ENCODE peak calls at places on chromosomes 3 and 15, in nine cellular contexts. One of them, this sample, is unnamed.

GRCh38 chr3:46660543-46661523 is 32.6 kb downstream of the ALS2CL start:
- DNase-seq in cardiac fibroblast: no peak
- DNase-seq in fibroblast of mammary gland: no peak
- DNase-seq in IMR-90: no peak
- DNase-seq in esophagus muscularis mucosa: peak; percentile 89
- DNase-seq in ovary: no peak
- DNase-seq in cardiac muscle cell: no peak
- DNase-seq in heart left ventricle: peak; percentile 73
- DNase-seq in Peyer's patch: peak; percentile 2
- DNase-seq in this sample: no peak

GRCh38 chr15:77500986-77501385 is 80.3 kb downstream of the HMG20A start:
- DNase-seq in cardiac muscle cell: peak; percentile 53
- DNase-seq in heart left ventricle: no peak
- DNase-seq in fibroblast of mammary gland: peak; percentile 74
- DNase-seq in Peyer's patch: no peak
- DNase-seq in cardiac fibroblast: peak; percentile 78
- DNase-seq in IMR-90: peak; percentile 77
- DNase-seq in ovary: no peak
- DNase-seq in esophagus muscularis mucosa: no peak
- DNase-seq in this sample: no peak

GRCh38 chr3:45547764-45548683 is 46.5 kb upstream of the LIMD1 start:
- DNase-seq in esophagus muscularis mucosa: no peak
- DNase-seq in IMR-90: no peak
- DNase-seq in cardiac fibroblast: peak; percentile 33
- DNase-seq in Peyer's patch: no peak
- DNase-seq in ovary: no peak
- DNase-seq in cardiac muscle cell: peak; percentile 47
- DNase-seq in fibroblast of mammary gland: peak; percentile 96
- DNase-seq in heart left ventricle: peak; percentile 70
- DNase-seq in this sample: no peak

GRCh38 chr3:86794336-86795065 is 196.4 kb downstream of the VGLL3 start:
- DNase-seq in Peyer's patch: no peak
- DNase-seq in IMR-90: peak; percentile 59
- DNase-seq in esophagus muscularis mucosa: no peak
- DNase-seq in ovary: no peak
- DNase-seq in cardiac fibroblast: peak; percentile 63
- DNase-seq in heart left ventricle: no peak
- DNase-seq in cardiac muscle cell: peak; percentile 48
- DNase-seq in fibroblast of mammary gland: peak; percentile 40
- DNase-seq in this sample: no peak

GRCh38 chr3:120364101-120364500 is 14.9 kb upstream of the LRRC58 start:
- DNase-seq in heart left ventricle: no peak
- DNase-seq in cardiac muscle cell: no peak
- DNase-seq in IMR-90: no peak
- DNase-seq in esophagus muscularis mucosa: no peak
- DNase-seq in cardiac fibroblast: no peak
- DNase-seq in ovary: no peak
- DNase-seq in Peyer's patch: no peak
- DNase-seq in fibroblast of mammary gland: no peak
- DNase-seq in this sample: no peak

GRCh38 chr3:149620291-149621020 is 37.4 kb downstream of the WWTR1 start:
- DNase-seq in IMR-90: peak; percentile 87
- DNase-seq in ovary: no peak
- DNase-seq in heart left ventricle: no peak
- DNase-seq in esophagus muscularis mucosa: no peak
- DNase-seq in cardiac muscle cell: peak; percentile 68
- DNase-seq in cardiac fibroblast: peak; percentile 83
- DNase-seq in Peyer's patch: no peak
- DNase-seq in fibroblast of mammary gland: peak; percentile 69
- DNase-seq in this sample: no peak

GRCh38 chr3:72903004-72903403 is 15.2 kb downstream of the GXYLT2 start:
- DNase-seq in cardiac fibroblast: peak; percentile 96
- DNase-seq in fibroblast of mammary gland: peak; percentile 88
- DNase-seq in ovary: no peak
- DNase-seq in Peyer's patch: no peak
- DNase-seq in heart left ventricle: no peak
- DNase-seq in cardiac muscle cell: peak; percentile 67
- DNase-seq in IMR-90: peak; percentile 93
- DNase-seq in esophagus muscularis mucosa: no peak
- DNase-seq in this sample: no peak

GRCh38 chr15:72227192-72227586 is 3.8 kb downstream of the PKM start:
- DNase-seq in cardiac fibroblast: peak; percentile 93
- DNase-seq in ovary: no peak
- DNase-seq in fibroblast of mammary gland: peak; percentile 92
- DNase-seq in cardiac muscle cell: peak; percentile 85
- DNase-seq in IMR-90: peak; percentile 91
- DNase-seq in Peyer's patch: no peak
- DNase-seq in esophagus muscularis mucosa: no peak
- DNase-seq in heart left ventricle: no peak
- DNase-seq in this sample: peak; percentile 59

GRCh38 chr15:96888764-96889163 is 558.3 kb downstream of the NR2F2 start:
- DNase-seq in esophagus muscularis mucosa: no peak
- DNase-seq in fibroblast of mammary gland: no peak
- DNase-seq in cardiac muscle cell: no peak
- DNase-seq in cardiac fibroblast: peak; percentile 40
- DNase-seq in Peyer's patch: no peak
- DNase-seq in IMR-90: no peak
- DNase-seq in heart left ventricle: no peak
- DNase-seq in ovary: no peak
- DNase-seq in this sample: no peak

GRCh38 chr15:36961956-36962355 is 138.4 kb downstream of the MEIS2 start:
- DNase-seq in esophagus muscularis mucosa: no peak
- DNase-seq in cardiac muscle cell: no peak
- DNase-seq in heart left ventricle: no peak
- DNase-seq in ovary: no peak
- DNase-seq in IMR-90: no peak
- DNase-seq in cardiac fibroblast: peak; percentile 27
- DNase-seq in Peyer's patch: no peak
- DNase-seq in fibroblast of mammary gland: no peak
- DNase-seq in this sample: no peak

GRCh38 chr3:30719536-30719935 is 113.1 kb downstream of the TGFBR2 start:
- DNase-seq in ovary: no peak
- DNase-seq in IMR-90: no peak
- DNase-seq in heart left ventricle: no peak
- DNase-seq in esophagus muscularis mucosa: no peak
- DNase-seq in cardiac fibroblast: no peak
- DNase-seq in Peyer's patch: no peak
- DNase-seq in cardiac muscle cell: no peak
- DNase-seq in fibroblast of mammary gland: no peak
- DNase-seq in this sample: no peak

GRCh38 chr3:23099677-23100076 is 103.5 kb upstream of the UBE2E2 start:
- DNase-seq in IMR-90: no peak
- DNase-seq in ovary: no peak
- DNase-seq in esophagus muscularis mucosa: no peak
- DNase-seq in heart left ventricle: no peak
- DNase-seq in cardiac fibroblast: no peak
- DNase-seq in Peyer's patch: no peak
- DNase-seq in cardiac muscle cell: no peak
- DNase-seq in fibroblast of mammary gland: no peak
- DNase-seq in this sample: no peak

GRCh38 chr3:179323197-179323901 is 518 bp downstream of the ZNF639 start:
- DNase-seq in Peyer's patch: peak; percentile 60
- DNase-seq in cardiac fibroblast: peak; percentile 83
- DNase-seq in ovary: peak; percentile 75
- DNase-seq in heart left ventricle: peak; percentile 85
- DNase-seq in IMR-90: peak; percentile 70
- DNase-seq in esophagus muscularis mucosa: no peak
- DNase-seq in cardiac muscle cell: peak; percentile 86
- DNase-seq in fibroblast of mammary gland: peak; percentile 81
- DNase-seq in this sample: peak; percentile 80

GRCh38 chr3:62261800-62262199 is 111.5 kb downstream of the FEZF2 start:
- DNase-seq in ovary: no peak
- DNase-seq in esophagus muscularis mucosa: no peak
- DNase-seq in IMR-90: no peak
- DNase-seq in heart left ventricle: no peak
- DNase-seq in cardiac muscle cell: no peak
- DNase-seq in Peyer's patch: no peak
- DNase-seq in cardiac fibroblast: no peak
- DNase-seq in fibroblast of mammary gland: no peak
- DNase-seq in this sample: no peak

GRCh38 chr15:95278532-95279265 is 1047.3 kb downstream of the MCTP2 start:
- DNase-seq in heart left ventricle: no peak
- DNase-seq in esophagus muscularis mucosa: no peak
- DNase-seq in fibroblast of mammary gland: no peak
- DNase-seq in Peyer's patch: no peak
- DNase-seq in cardiac muscle cell: no peak
- DNase-seq in IMR-90: peak; percentile 35
- DNase-seq in ovary: no peak
- DNase-seq in cardiac fibroblast: no peak
- DNase-seq in this sample: no peak

GRCh38 chr3:108221403-108221802 is 821 bp downstream of the IFT57 start:
- DNase-seq in Peyer's patch: no peak
- DNase-seq in cardiac muscle cell: peak; percentile 2
- DNase-seq in heart left ventricle: no peak
- DNase-seq in fibroblast of mammary gland: peak; percentile 4
- DNase-seq in IMR-90: no peak
- DNase-seq in esophagus muscularis mucosa: no peak
- DNase-seq in ovary: no peak
- DNase-seq in cardiac fibroblast: no peak
- DNase-seq in this sample: no peak

GRCh38 chr3:164864454-164864853 is 213.8 kb downstream of the SI start:
- DNase-seq in heart left ventricle: no peak
- DNase-seq in fibroblast of mammary gland: no peak
- DNase-seq in cardiac muscle cell: no peak
- DNase-seq in IMR-90: no peak
- DNase-seq in Peyer's patch: no peak
- DNase-seq in ovary: no peak
- DNase-seq in esophagus muscularis mucosa: no peak
- DNase-seq in cardiac fibroblast: no peak
- DNase-seq in this sample: no peak

GRCh38 chr15:59594493-59594942 is 17.1 kb upstream of the GCNT3 start:
- DNase-seq in esophagus muscularis mucosa: no peak
- DNase-seq in cardiac muscle cell: peak; percentile 68
- DNase-seq in Peyer's patch: no peak
- DNase-seq in fibroblast of mammary gland: peak; percentile 72
- DNase-seq in heart left ventricle: no peak
- DNase-seq in cardiac fibroblast: peak; percentile 89
- DNase-seq in ovary: peak; percentile 19
- DNase-seq in IMR-90: peak; percentile 86
- DNase-seq in this sample: no peak

GRCh38 chr3:46861996-46862688 is 1.1 kb downstream of the MYL3 start:
- DNase-seq in cardiac fibroblast: no peak
- DNase-seq in Peyer's patch: no peak
- DNase-seq in cardiac muscle cell: no peak
- DNase-seq in esophagus muscularis mucosa: no peak
- DNase-seq in ovary: peak; percentile 14
- DNase-seq in IMR-90: no peak
- DNase-seq in fibroblast of mammary gland: no peak
- DNase-seq in heart left ventricle: peak; percentile 32
- DNase-seq in this sample: no peak

GRCh38 chr3:114608293-114608692 is 314.5 kb downstream of the TIGIT start:
- DNase-seq in esophagus muscularis mucosa: no peak
- DNase-seq in heart left ventricle: no peak
- DNase-seq in cardiac muscle cell: peak; percentile 68
- DNase-seq in ovary: no peak
- DNase-seq in cardiac fibroblast: peak; percentile 95
- DNase-seq in Peyer's patch: no peak
- DNase-seq in IMR-90: peak; percentile 95
- DNase-seq in fibroblast of mammary gland: peak; percentile 87
- DNase-seq in this sample: no peak

DNA sequence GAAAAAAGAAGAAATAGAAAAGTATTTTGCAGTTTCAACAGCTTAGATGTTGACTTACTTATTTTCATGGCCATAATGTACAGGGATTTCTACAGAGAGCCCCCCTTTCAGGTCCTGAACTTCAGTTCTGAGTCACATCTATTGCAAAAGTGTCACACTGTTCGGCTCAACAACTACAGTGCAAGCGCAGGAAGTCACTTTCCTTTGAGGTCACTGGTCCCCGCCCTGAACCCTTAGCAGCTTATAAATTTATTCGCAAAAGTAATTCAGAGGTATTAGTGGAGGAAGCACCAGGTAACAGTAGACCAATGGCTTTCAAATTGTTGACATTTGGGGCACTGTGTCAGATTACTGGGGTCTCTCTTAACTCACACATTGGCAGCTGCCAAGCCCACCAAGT is 130.0 kb upstream of the STRIT1 start:
- DNase-seq in heart left ventricle: no peak
- DNase-seq in IMR-90: no peak
- DNase-seq in Peyer's patch: no peak
- DNase-seq in ovary: no peak
- DNase-seq in esophagus muscularis mucosa: peak; percentile 81
- DNase-seq in cardiac muscle cell: no peak
- DNase-seq in cardiac fibroblast: no peak
- DNase-seq in fibroblast of mammary gland: no peak
- DNase-seq in this sample: no peak
- H3K4me3 ChIP-seq in heart left ventricle: no peak overlapping the region
- H3K4me3 ChIP-seq in IMR-90: no peak overlapping the region
- H3K4me3 ChIP-seq in Peyer's patch: no peak overlapping the region
- H3K4me3 ChIP-seq in ovary: no peak overlapping the region
- H3K4me3 ChIP-seq in esophagus muscularis mucosa: no peak overlapping the region
- H3K4me3 ChIP-seq in cardiac muscle cell: no peak overlapping the region
- H3K4me3 ChIP-seq in cardiac fibroblast: no peak overlapping the region
- H3K4me3 ChIP-seq in fibroblast of mammary gland: no peak overlapping the region
- H3K4me3 ChIP-seq in this sample: no peak overlapping the region

GRCh38 chr15:75817151-75817935 is 25.9 kb upstream of the UBE2Q2 start:
- DNase-seq in cardiac fibroblast: peak; percentile 71
- DNase-seq in cardiac muscle cell: peak; percentile 47
- DNase-seq in ovary: no peak
- DNase-seq in heart left ventricle: no peak
- DNase-seq in Peyer's patch: no peak
- DNase-seq in fibroblast of mammary gland: peak; percentile 43
- DNase-seq in esophagus muscularis mucosa: no peak
- DNase-seq in IMR-90: no peak
- DNase-seq in this sample: no peak
- H3K4me3 ChIP-seq in cardiac fibroblast: no peak overlapping the region
- H3K4me3 ChIP-seq in cardiac muscle cell: no peak overlapping the region
- H3K4me3 ChIP-seq in ovary: peak overlapping the region; percentile 24
- H3K4me3 ChIP-seq in heart left ventricle: no peak overlapping the region
- H3K4me3 ChIP-seq in Peyer's patch: peak overlapping the region; percentile 42
- H3K4me3 ChIP-seq in fibroblast of mammary gland: no peak overlapping the region
- H3K4me3 ChIP-seq in esophagus muscularis mucosa: peak overlapping the region; percentile 26
- H3K4me3 ChIP-seq in IMR-90: peak overlapping the region; percentile 38
- H3K4me3 ChIP-seq in this sample: no peak overlapping the region

GRCh38 chr15:101579766-101580165 is 72.4 kb downstream of the TM2D3 start:
- DNase-seq in cardiac muscle cell: no peak
- DNase-seq in fibroblast of mammary gland: peak; percentile 25
- DNase-seq in cardiac fibroblast: peak; percentile 73
- DNase-seq in ovary: no peak
- DNase-seq in Peyer's patch: no peak
- DNase-seq in IMR-90: peak; percentile 26
- DNase-seq in esophagus muscularis mucosa: no peak
- DNase-seq in heart left ventricle: no peak
- DNase-seq in this sample: no peak
- H3K4me3 ChIP-seq in cardiac muscle cell: no peak overlapping the region
- H3K4me3 ChIP-seq in fibroblast of mammary gland: no peak overlapping the region
- H3K4me3 ChIP-seq in cardiac fibroblast: no peak overlapping the region
- H3K4me3 ChIP-seq in ovary: no peak overlapping the region
- H3K4me3 ChIP-seq in Peyer's patch: no peak overlapping the region
- H3K4me3 ChIP-seq in IMR-90: no peak overlapping the region
- H3K4me3 ChIP-seq in esophagus muscularis mucosa: no peak overlapping the region
- H3K4me3 ChIP-seq in heart left ventricle: no peak overlapping the region
- H3K4me3 ChIP-seq in this sample: no peak overlapping the region

DNA sequence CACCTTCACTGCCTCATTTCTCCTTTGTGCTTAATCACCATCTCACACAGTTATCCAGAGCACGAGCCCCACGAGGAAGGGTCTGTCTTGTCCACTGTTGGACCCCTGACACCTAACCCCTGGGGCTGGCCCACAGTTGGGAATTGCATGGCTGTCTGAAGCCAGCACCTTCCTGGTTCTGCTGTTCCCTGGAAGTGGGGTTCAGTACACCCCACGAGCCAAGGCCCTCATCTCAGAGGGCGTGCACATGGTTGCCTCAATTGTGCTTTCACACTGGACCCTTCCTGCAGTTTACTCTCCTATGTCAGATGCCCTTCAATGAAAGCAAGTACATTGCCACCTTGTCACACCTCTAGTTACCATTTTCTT is 30.7 kb downstream of the BTD start:
- DNase-seq in heart left ventricle: no peak
- DNase-seq in cardiac fibroblast: no peak
- DNase-seq in IMR-90: no peak
- DNase-seq in ovary: no peak
- DNase-seq in Peyer's patch: no peak
- DNase-seq in fibroblast of mammary gland: no peak
- DNase-seq in cardiac muscle cell: no peak
- DNase-seq in esophagus muscularis mucosa: no peak
- DNase-seq in this sample: no peak
- H3K4me3 ChIP-seq in heart left ventricle: no peak overlapping the region
- H3K4me3 ChIP-seq in cardiac fibroblast: no peak overlapping the region
- H3K4me3 ChIP-seq in IMR-90: no peak overlapping the region
- H3K4me3 ChIP-seq in ovary: no peak overlapping the region
- H3K4me3 ChIP-seq in Peyer's patch: no peak overlapping the region
- H3K4me3 ChIP-seq in fibroblast of mammary gland: no peak overlapping the region
- H3K4me3 ChIP-seq in cardiac muscle cell: no peak overlapping the region
- H3K4me3 ChIP-seq in esophagus muscularis mucosa: no peak overlapping the region
- H3K4me3 ChIP-seq in this sample: no peak overlapping the region

This sample was measured in GM06990.